ENCODE peak calls at places on chromosome 17, in six cellular contexts. P is trophoblast cell, X is IMR-90, G is mesenchymal stem cell, Z is neuronal stem cell, U is H1. H is an unnamed sample. For H3K4me1, the result is how much of the 10 kb centered on the place peaks cover.

GRCh38 chr17:36592711-36593321 is 1.1 kb downstream of the DHRS11 start:
- DNase-seq in P (no peak), X (no peak), G (no peak), Z (no peak), U (no peak), H (no peak)

GRCh38 chr17:82434216-82434565 is 15.8 kb upstream of the OGFOD3 start:
- DNase-seq in P (no peak), X (no peak), G (no peak), Z (no peak), U (no peak), H (no peak)

GRCh38 chr17:37710344-37710886 is 34.4 kb downstream of the HNF1B start:
- DNase-seq in P (peak), X (peak), G (peak), Z (peak), U (peak), H (peak)

GRCh38 chr17:37494401-37494831 is 4.7 kb downstream of the DUSP14 start:
- DNase-seq in P (peak), X (no peak), G (peak), Z (no peak), U (no peak), H (no peak)

GRCh38 chr17:41647038-41647813 is 22.9 kb upstream of the KRT17 start:
- DNase-seq in P (no peak), X (no peak), G (no peak), Z (no peak), U (no peak), H (no peak)

GRCh38 chr17:36824678-36825091 is 112.6 kb upstream of the LHX1 start:
- DNase-seq in P (no peak), X (no peak), G (no peak), Z (no peak), U (no peak), H (no peak)

GRCh38 chr17:42686520-42687137 is 4.3 kb downstream of the CNTNAP1 start:
- DNase-seq in P (peak), X (no peak), G (no peak), Z (no peak), U (no peak), H (peak)

GRCh38 chr17:38421224-38421841 is 6.9 kb upstream of the ARHGAP23 start:
- DNase-seq in P (no peak), X (peak), G (no peak), Z (no peak), U (no peak), H (peak)

GRCh38 chr17:7745748-7746470 is 28.4 kb downstream of the DNAH2 start:
- DNase-seq in P (peak), X (peak), G (peak), Z (no peak), U (no peak), H (no peak)

GRCh38 chr17:77424585-77425344 is 284.0 kb downstream of the SEC14L1 start:
- DNase-seq in P (no peak), X (peak), G (peak), Z (no peak), U (no peak), H (no peak)

GRCh38 chr17:72684405-72685020 is 408.0 kb downstream of the SLC39A11 start:
- DNase-seq in P (no peak), X (no peak), G (no peak), Z (no peak), U (no peak), H (no peak)

GRCh38 chr17:2792541-2793169 is 3.6 kb upstream of the RAP1GAP2 start:
- DNase-seq in P (no peak), X (no peak), G (no peak), Z (no peak), U (no peak), H (no peak)

GRCh38 chr17:352421-353212 is at the start of gene RPH3AL:
- DNase-seq in P (no peak), X (no peak), G (peak), Z (peak), U (no peak), H (peak)

GRCh38 chr17:61837175-61838051 is 25.9 kb downstream of the BRIP1 start:
- DNase-seq in P (peak), X (peak), G (peak), Z (peak), U (no peak), H (no peak)

GRCh38 chr17:71398706-71399620 is 721.9 kb upstream of the SOX9 start:
- DNase-seq in P (no peak), X (no peak), G (peak), Z (no peak), U (no peak), H (no peak)

GRCh38 chr17:82937411-82938371 is 97.9 kb upstream of the ZNF750 start:
- DNase-seq in P (no peak), X (no peak), G (no peak), Z (no peak), U (no peak), H (no peak)

GRCh38 chr17:71378036-71378435 is 742.8 kb upstream of the SOX9 start:
- DNase-seq in P (no peak), X (no peak), G (no peak), Z (no peak), U (no peak), H (no peak)

GRCh38 chr17:10177921-10178788 is 20.3 kb downstream of the GAS7 start:
- DNase-seq in P (peak), X (peak), G (peak), Z (no peak), U (peak), H (peak)

GRCh38 chr17:4375039-4375748 is 8.7 kb upstream of the UBE2G1 start:
- DNase-seq in P (no peak), X (no peak), G (no peak), Z (no peak), U (no peak), H (no peak)

GRCh38 chr17:27630607-27631408 is at the start of gene LGALS9:
- DNase-seq in P (peak), X (peak), G (peak), Z (no peak), U (no peak), H (no peak)

GRCh38 chr17:37643829-37644228 is 583 bp upstream of the DDX52 start:
- DNase-seq in P (peak), X (no peak), G (no peak), Z (no peak), U (no peak), H (no peak)

GRCh38 chr17:75078097-75079022 is 9.4 kb upstream of the SLC16A5 start:
- DNase-seq in P (peak), X (peak), G (peak), Z (no peak), U (no peak), H (peak)

GRCh38 chr17:41009936-41010335 is 1.0 kb upstream of the KRTAP3-1 start:
- DNase-seq in P (no peak), X (no peak), G (no peak), Z (no peak), U (no peak), H (no peak)

GRCh38 chr17:70848785-70849184 is 679.5 kb downstream of the KCNJ2 start:
- DNase-seq in P (no peak), X (peak), G (no peak), Z (no peak), U (no peak), H (no peak)

GRCh38 chr17:977163-977562 is 2.4 kb downstream of the NXN start:
- DNase-seq in P (no peak), X (peak), G (no peak), Z (no peak), U (no peak), H (no peak)

GRCh38 chr17:64940055-64940454 is 20.8 kb upstream of the LRRC37A3 start:
- DNase-seq in P (peak), X (no peak), G (no peak), Z (no peak), U (no peak), H (no peak)

GRCh38 chr17:57496382-57496781 is 240.1 kb downstream of the MSI2 start:
- DNase-seq in P (no peak), X (no peak), G (no peak), Z (no peak), U (no peak), H (no peak)

GRCh38 chr17:4858068-4858879 is 25.1 kb downstream of the MINK1 start:
- DNase-seq in P (no peak), X (no peak), G (no peak), Z (peak), U (no peak), H (peak)

GRCh38 chr17:63688396-63689020 is 11.4 kb downstream of the LIMD2 start:
- DNase-seq in P (no peak), X (no peak), G (no peak), Z (no peak), U (no peak), H (no peak)
- H4K91ac ChIP-seq in P (no peak), X (no peak), G (no peak), Z (no peak), U (no peak), H (no peak)

DNA sequence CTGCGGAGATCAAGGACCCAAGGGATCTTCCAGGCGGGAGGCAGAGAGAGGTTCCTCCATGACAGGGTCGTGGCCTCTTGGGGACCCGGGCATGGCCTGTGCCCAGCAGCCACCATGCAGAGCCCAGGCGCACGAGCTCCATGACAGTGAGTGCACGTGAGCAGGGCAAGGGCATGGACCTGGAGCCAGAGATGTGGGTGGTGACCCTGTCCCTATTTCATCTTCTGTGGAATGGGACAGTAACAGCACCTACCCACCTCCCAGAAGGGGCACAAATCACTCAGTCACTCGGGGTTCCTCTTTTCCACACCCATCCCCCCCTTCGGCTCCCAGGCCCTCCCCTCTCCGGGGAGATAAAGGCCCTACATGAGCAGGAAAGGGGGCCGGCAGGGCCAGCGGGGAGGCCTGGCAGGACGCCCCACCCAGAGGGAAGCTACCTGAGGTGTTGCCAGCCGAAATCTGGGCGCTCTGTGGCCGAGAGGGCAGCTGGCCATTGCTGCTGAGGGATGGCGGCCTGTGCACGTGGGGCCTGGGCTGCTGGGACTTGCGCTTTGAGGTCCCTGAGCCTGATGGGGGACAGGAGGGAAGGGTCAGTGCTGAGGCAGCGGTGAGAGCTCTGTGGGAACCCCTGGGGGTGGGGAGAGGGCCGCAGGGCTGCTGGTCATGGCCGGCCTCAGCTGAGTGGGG is 10.4 kb downstream of the UBALD2 start:
- DNase-seq in P (no peak), X (no peak), G (peak), Z (no peak), U (no peak), H (no peak)
- H3K4me1 ChIP-seq in P (under half), X (under half), G (half or more), Z (under half), U (under half), H (under half)

GRCh38 chr17:45311762-45312476 is 4.9 kb downstream of the MAP3K14 start:
- DNase-seq in P (peak), X (peak), G (peak), Z (no peak), U (no peak), H (no peak)

GRCh38 chr17:45309400-45309799 is 7.4 kb downstream of the MAP3K14 start:
- DNase-seq in P (no peak), X (no peak), G (no peak), Z (no peak), U (no peak), H (no peak)

GRCh38 chr17:45312477-45313418 is 4.1 kb downstream of the MAP3K14 start:
- DNase-seq in P (peak), X (no peak), G (peak), Z (no peak), U (no peak), H (no peak)

GRCh38 chr17:45310380-45311324 is 6.2 kb downstream of the MAP3K14 start:
- DNase-seq in P (no peak), X (no peak), G (no peak), Z (no peak), U (no peak), H (no peak)

DNA sequence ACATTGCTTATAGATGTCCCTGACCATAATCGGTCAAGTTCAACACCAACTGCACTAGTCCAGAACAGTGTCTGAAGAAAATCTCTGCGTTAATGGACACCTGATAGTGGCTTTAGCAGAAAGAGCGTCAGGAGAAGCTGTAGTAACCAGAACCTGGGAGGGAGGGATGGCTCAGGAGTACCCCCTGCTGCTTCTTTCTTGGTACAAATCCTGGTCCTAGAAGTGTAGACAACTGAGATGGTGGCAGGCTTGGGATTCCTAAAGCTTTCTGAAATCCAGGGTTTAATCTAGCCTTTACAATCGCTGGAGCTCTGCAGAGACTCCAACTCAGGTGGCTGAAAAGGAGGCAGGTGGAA is 5.4 kb downstream of the MAP3K14 start:
- DNase-seq in P (no peak), X (no peak), G (no peak), Z (no peak), U (no peak), H (no peak)
- H2AFZ ChIP-seq in P (no peak), X (no peak), G (no peak), Z (no peak), U (no peak), H (no peak)

GRCh38 chr17:78496311-78496710 is 80.9 kb downstream of the DNAH17 start:
- DNase-seq in P (no peak), X (no peak), G (no peak), Z (no peak), U (no peak), H (no peak)
- H4K91ac ChIP-seq in P (no peak), X (no peak), G (no peak), Z (no peak), U (no peak), H (no peak)

GRCh38 chr17:17963066-17963465 is 9.1 kb downstream of the TOM1L2 start:
- DNase-seq in P (no peak), X (no peak), G (no peak), Z (no peak), U (no peak), H (no peak)

GRCh38 chr17:17964710-17965109 is 7.5 kb downstream of the TOM1L2 start:
- DNase-seq in P (no peak), X (no peak), G (no peak), Z (no peak), U (no peak), H (no peak)

GRCh38 chr17:17965152-17965721 is 7.0 kb downstream of the TOM1L2 start:
- DNase-seq in P (no peak), X (no peak), G (no peak), Z (no peak), U (no peak), H (no peak)

GRCh38 chr17:17966399-17966798 is 5.8 kb downstream of the TOM1L2 start:
- DNase-seq in P (no peak), X (no peak), G (no peak), Z (no peak), U (no peak), H (no peak)

GRCh38 chr17:17963694-17964436 is 8.3 kb downstream of the TOM1L2 start:
- DNase-seq in P (peak), X (no peak), G (no peak), Z (no peak), U (no peak), H (no peak)
- H3K4me1 ChIP-seq in P (under half), X (under half), G (under half), Z (under half), U (under half), H (under half)

DNA sequence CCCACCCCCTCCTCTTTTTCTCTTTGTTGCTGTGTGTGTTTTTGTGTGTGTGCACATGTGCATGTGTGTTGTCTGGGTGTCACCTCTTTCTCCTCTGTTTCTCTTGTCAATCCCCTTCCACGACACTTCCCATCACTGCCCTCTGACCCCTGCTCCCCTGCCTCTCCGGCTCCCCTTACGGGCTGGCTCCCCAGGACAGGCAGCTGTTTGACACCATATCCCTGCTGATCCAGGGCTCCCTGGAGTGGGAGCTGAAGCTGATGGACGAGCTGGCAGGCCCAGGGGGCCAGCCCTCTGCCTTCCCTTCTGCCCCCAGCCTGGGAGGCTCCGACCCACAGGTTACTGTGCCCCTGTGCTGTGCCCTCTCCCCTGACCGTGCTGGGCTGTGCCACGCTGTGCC is 15.2 kb upstream of the ABCC3 start:
- DNase-seq in P (no peak), X (no peak), G (no peak), Z (no peak), U (no peak), H (no peak)
- H2AFZ ChIP-seq in P (no peak), X (peak), G (no peak), Z (no peak), U (no peak), H (no peak)

DNA sequence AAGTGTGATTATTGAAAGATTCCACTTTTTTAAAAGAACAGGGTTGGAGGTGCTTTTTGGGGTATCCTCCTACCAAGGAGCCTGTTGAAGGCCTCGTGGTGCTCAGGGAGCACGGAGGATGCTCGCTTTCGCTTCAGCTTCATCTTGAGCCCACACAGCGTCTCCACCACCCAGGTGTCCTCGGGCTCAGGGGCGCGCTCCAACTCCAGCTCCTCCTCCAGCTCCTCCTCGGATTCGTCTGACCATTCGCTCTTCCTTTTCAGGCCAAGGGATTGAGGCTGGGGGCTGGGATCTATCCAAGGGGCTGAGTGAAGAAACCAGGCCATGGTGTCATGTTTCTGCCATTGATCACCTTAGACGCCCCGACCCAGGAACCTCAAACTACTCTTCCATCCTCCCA is 1.2 kb downstream of the SPDYE4 start:
- DNase-seq in P (no peak), X (no peak), G (no peak), Z (no peak), U (peak), H (no peak)
- H4K91ac ChIP-seq in P (no peak), X (no peak), G (no peak), Z (no peak), U (no peak), H (no peak)

H was measured in H9.